ENCODE peak calls at places on chromosomes 7 and 10, in four cellular contexts. E is kidney, T is Peyer's patch, J is cardiac muscle cell. W is an unnamed sample.

GRCh38 chr7:17559388-17559787 is 260.9 kb downstream of the AHR start:
- DNase-seq in E (no peak), T (no peak), J (no peak), W (no peak)

GRCh38 chr7:40583653-40584424 is 449.0 kb downstream of the SUGCT start:
- DNase-seq in E (no peak), T (no peak), J (no peak), W (no peak)

GRCh38 chr7:155263051-155263450 is 34.6 kb upstream of the INSIG1 start:
- DNase-seq in E (no peak), T (peak), J (no peak), W (no peak)

GRCh38 chr7:86660950-86661462 is 17.3 kb downstream of the GRM3 start:
- DNase-seq in E (no peak), T (no peak), J (no peak), W (no peak)

GRCh38 chr7:130683026-130683425 is 3.3 kb downstream of the TSGA13 start:
- DNase-seq in E (no peak), T (no peak), J (no peak), W (no peak)

GRCh38 chr10:131972474-131973071 is 9.2 kb downstream of the BNIP3 start:
- DNase-seq in E (peak), T (no peak), J (no peak), W (peak)

GRCh38 chr10:2244476-2244875 is 507.2 kb upstream of the ADARB2 start:
- DNase-seq in E (no peak), T (no peak), J (no peak), W (no peak)

GRCh38 chr10:97490592-97490991 is 7.6 kb downstream of the MMS19 start:
- DNase-seq in E (no peak), T (no peak), J (no peak), W (no peak)

GRCh38 chr7:34523233-34523918 is 134.6 kb upstream of the NPSR1 start:
- DNase-seq in E (no peak), T (no peak), J (no peak), W (peak)

GRCh38 chr7:21996641-21997040 is 50.9 kb upstream of the CDCA7L start:
- DNase-seq in E (no peak), T (no peak), J (no peak), W (no peak)

GRCh38 chr7:24227603-24228359 is 56.2 kb upstream of the NPY start:
- DNase-seq in E (peak), T (no peak), J (no peak), W (no peak)

GRCh38 chr7:130383187-130383980 is 3.1 kb downstream of the CPA1 start:
- DNase-seq in E (no peak), T (no peak), J (no peak), W (no peak)

GRCh38 chr7:30162622-30163124 is 27.9 kb downstream of the MTURN start:
- DNase-seq in E (no peak), T (no peak), J (no peak), W (peak)

GRCh38 chr10:6151087-6151977 is 51.4 kb upstream of the PFKFB3 start:
- DNase-seq in E (no peak), T (no peak), J (peak), W (peak)

GRCh38 chr10:1074063-1074747 is 18.0 kb downstream of the WDR37 start:
- DNase-seq in E (no peak), T (no peak), J (no peak), W (no peak)

GRCh38 chr7:102728-103127 is 89.6 kb upstream of the FAM20C start:
- DNase-seq in E (no peak), T (no peak), J (no peak), W (no peak)

GRCh38 chr10:44860811-44861751 is 50.1 kb upstream of the TMEM72 start:
- DNase-seq in E (no peak), T (no peak), J (no peak), W (peak)

GRCh38 chr10:117938104-117938503 is 108.6 kb downstream of the RAB11FIP2 start:
- DNase-seq in E (no peak), T (no peak), J (no peak), W (no peak)

GRCh38 chr10:122373713-122374112 is 795 bp upstream of the PLEKHA1 start:
- DNase-seq in E (no peak), T (no peak), J (peak), W (peak)

GRCh38 chr10:14062528-14063260 is 268.0 kb downstream of the FRMD4A start:
- DNase-seq in E (no peak), T (no peak), J (no peak), W (no peak)

GRCh38 chr7:74049997-74050798 is 22.2 kb downstream of the ELN start:
- DNase-seq in E (no peak), T (no peak), J (no peak), W (no peak)

GRCh38 chr7:73899731-73900142 is 38.8 kb downstream of the TMEM270 start:
- DNase-seq in E (peak), T (no peak), J (no peak), W (peak)

GRCh38 chr7:105648561-105649401 is 67.5 kb upstream of the EFCAB10 start:
- DNase-seq in E (no peak), T (no peak), J (no peak), W (no peak)

GRCh38 chr10:62002753-62003152 is 101.3 kb downstream of the ARID5B start:
- DNase-seq in E (no peak), T (no peak), J (no peak), W (no peak)
- H3K27ac ChIP-seq in E (no peak), T (no peak), J (no peak), W (no peak)

GRCh38 chr7:142560166-142560565 is 189.1 kb upstream of the PRSS1 start:
- DNase-seq in E (no peak), T (no peak), J (no peak), W (no peak)

GRCh38 chr7:142562688-142563087 is 186.6 kb upstream of the PRSS1 start:
- DNase-seq in E (no peak), T (no peak), J (no peak), W (no peak)

GRCh38 chr7:142556745-142557144 is 192.5 kb upstream of the PRSS1 start:
- DNase-seq in E (no peak), T (no peak), J (peak), W (peak)

GRCh38 chr7:142554555-142555532 is 194.4 kb upstream of the PRSS1 start:
- DNase-seq in E (no peak), T (no peak), J (no peak), W (no peak)

DNA sequence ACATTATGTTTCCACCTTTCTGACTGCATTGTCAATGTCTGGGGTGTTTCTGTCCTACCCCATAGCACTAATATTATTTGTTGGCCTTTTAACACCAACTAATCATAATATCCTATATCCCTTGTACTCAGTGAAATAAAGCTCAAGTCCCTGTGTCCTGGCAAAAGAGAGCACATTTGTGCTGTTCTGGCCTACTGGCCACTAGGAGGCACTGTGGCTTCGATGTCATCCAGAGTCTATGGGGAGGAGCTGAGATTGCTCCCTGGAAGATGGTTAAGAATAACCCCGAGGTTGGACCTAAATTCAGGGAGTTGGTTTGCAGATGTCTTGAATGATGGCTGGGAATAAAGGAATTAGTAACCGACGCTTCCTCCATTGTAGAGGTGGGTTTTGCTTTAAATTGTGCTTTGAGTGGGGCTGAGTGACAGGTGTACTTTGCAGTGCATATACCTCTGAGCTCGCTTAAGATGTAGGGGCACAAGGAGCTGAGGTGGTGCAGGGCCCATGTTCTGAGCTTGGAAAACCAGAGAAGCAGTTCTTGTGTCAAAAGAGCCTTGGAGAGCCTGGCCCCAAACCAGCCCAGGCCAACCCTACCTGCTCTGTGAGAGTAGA is 191.2 kb upstream of the PRSS1 start:
- DNase-seq in E (no peak), T (no peak), J (peak), W (peak)
- H3K27ac ChIP-seq in E (no peak), T (no peak), J (no peak), W (peak)

DNA sequence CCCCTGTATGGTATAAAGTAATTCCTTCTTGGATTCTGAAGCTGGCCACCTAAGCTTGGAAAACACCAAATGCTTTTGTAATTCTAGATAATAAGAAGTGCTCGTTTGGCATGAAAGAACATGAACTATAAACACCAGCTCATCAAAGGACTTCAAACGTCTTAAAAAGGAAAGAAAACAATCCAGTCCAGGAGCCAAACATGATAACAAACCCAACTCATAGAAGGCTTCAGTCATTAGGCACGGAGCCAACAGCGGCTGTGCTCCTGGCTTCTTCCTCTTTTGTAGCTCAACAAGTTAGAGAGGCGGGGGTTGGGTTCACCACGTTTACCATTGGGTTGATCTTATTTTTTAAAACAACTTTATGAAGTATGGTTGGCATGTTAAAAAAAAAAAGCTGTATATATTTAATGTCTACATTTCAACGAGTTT is 56.4 kb upstream of the ECHDC3 start:
- DNase-seq in E (peak), T (peak), J (no peak), W (peak)
- H3K27ac ChIP-seq in E (no peak), T (peak), J (no peak), W (peak)

GRCh38 chr10:119408969-119409371 is 133.5 kb downstream of the RGS10 start:
- DNase-seq in E (peak), T (no peak), J (no peak), W (no peak)
- H3K27ac ChIP-seq in E (peak), T (peak), J (no peak), W (peak)

GRCh38 chr7:107902381-107902780 is 11.4 kb downstream of the DLD start:
- DNase-seq in E (no peak), T (no peak), J (peak), W (no peak)
- H3K27ac ChIP-seq in E (no peak), T (no peak), J (peak), W (no peak)

GRCh38 chr7:157017149-157017548 is 6.7 kb upstream of the MNX1 start:
- DNase-seq in E (peak), T (no peak), J (no peak), W (no peak)
- H3K27ac ChIP-seq in E (no peak), T (no peak), J (no peak), W (no peak)